ENCODE peak calls at places on chromosomes 5 and 9, in nine cellular contexts. X is fibroblast of lung, R is cardiac muscle cell, N is foreskin keratinocyte, M is gastrocnemius medialis, H is GM12878, Q is Panc1, C is PC-3, A is spleen. B is an unnamed sample.

GRCh38 chr9:115524467-115525059 is 406.6 kb upstream of the TNC start:
- DNase-seq in C (peak; percentile 77), N (peak; percentile 33), M (no peak), X (peak; percentile 80), Q (peak; percentile 12), A (no peak), H (no peak), R (peak; percentile 83), B (no peak)

GRCh38 chr9:75239176-75239575 is 150.9 kb downstream of the OSTF1 start:
- DNase-seq in A (no peak), M (peak; percentile 17), Q (no peak), C (peak; percentile 60), X (peak; percentile 9), R (no peak), H (no peak), N (peak; percentile 80), B (no peak)

GRCh38 chr5:154369682-154370081 is 76.1 kb upstream of the SAP30L start:
- DNase-seq in Q (no peak), R (no peak), N (no peak), A (no peak), H (no peak), X (no peak), C (no peak), M (no peak), B (no peak)

GRCh38 chr9:136821333-136822031 is 13.7 kb downstream of the RABL6 start:
- DNase-seq in X (peak; percentile 21), R (peak; percentile 66), H (no peak), A (no peak), N (no peak), C (no peak), M (no peak), Q (no peak), B (no peak)

GRCh38 chr5:74816875-74817274 is 49.3 kb downstream of the FAM169A start:
- DNase-seq in C (no peak), N (no peak), X (no peak), H (no peak), R (no peak), Q (no peak), M (no peak), A (no peak), B (no peak)

GRCh38 chr9:12633016-12633765 is 60.0 kb upstream of the TYRP1 start:
- DNase-seq in C (no peak), H (no peak), M (no peak), Q (no peak), N (no peak), R (no peak), A (no peak), X (no peak), B (no peak)

GRCh38 chr5:139470821-139471300 is at the start of gene SMIM33:
- DNase-seq in C (no peak), M (no peak), A (peak; percentile 85), X (no peak), H (no peak), Q (no peak), N (no peak), R (no peak), B (no peak)

GRCh38 chr5:91235194-91235793 is 147.8 kb downstream of the ARRDC3 start:
- DNase-seq in R (no peak), N (no peak), C (no peak), Q (no peak), X (peak; percentile 25), A (no peak), H (no peak), M (no peak), B (no peak)

GRCh38 chr5:96381526-96381925 is 51.5 kb downstream of the PCSK1 start:
- DNase-seq in Q (no peak), A (no peak), M (no peak), C (no peak), N (no peak), X (no peak), R (peak; percentile 8), H (no peak), B (no peak)

GRCh38 chr9:136151214-136151804 is 32.6 kb upstream of the TMEM250 start:
- DNase-seq in H (no peak), A (no peak), M (no peak), R (no peak), C (no peak), N (no peak), Q (no peak), X (no peak), B (no peak)

DNA sequence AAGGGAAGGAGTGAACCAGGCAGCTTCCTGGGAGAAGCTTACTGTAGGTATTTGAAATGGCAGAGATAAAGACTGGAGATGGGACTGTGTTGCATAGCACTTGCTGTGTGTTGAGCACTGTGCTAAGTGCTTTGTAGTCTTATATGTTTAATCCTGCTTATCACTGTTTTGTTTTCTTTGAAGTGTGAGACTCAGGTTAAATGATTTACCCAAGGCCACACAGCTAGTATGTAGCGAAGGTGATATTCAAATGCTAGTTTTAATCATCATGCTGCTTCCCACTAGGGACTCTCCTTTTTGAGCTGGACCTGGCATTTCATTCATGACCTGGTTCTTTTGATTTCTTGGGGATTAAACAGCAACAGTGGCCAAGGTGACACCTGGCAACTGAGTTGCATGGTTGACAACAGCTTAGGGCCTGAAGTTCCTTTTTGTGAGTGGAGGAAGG is 35.3 kb upstream of the SPRY4 start:
- DNase-seq in H (no peak), C (no peak), X (no peak), A (no peak), Q (no peak), N (no peak), M (no peak), R (no peak), B (no peak)
- TF ChIP-seq CTCF in H (no peak), C (no peak), X (no peak), A (no peak), Q (no peak), N (no peak), M (no peak), R (no peak), B (no peak)

GRCh38 chr5:180691046-180691445 is 41.6 kb upstream of the FLT4 start:
- DNase-seq in R (no peak), N (no peak), M (no peak), X (no peak), H (no peak), A (no peak), C (no peak), Q (no peak), B (no peak)

GRCh38 chr5:180689071-180689694 is 39.8 kb upstream of the FLT4 start:
- DNase-seq in H (no peak), Q (no peak), C (no peak), X (no peak), A (no peak), N (no peak), R (no peak), M (no peak), B (no peak)

GRCh38 chr5:180688326-180689070 is 39.1 kb upstream of the FLT4 start:
- DNase-seq in R (no peak), M (no peak), A (no peak), X (no peak), Q (no peak), H (no peak), C (no peak), N (no peak), B (no peak)

GRCh38 chr5:180692426-180692825 is 43.0 kb upstream of the FLT4 start:
- DNase-seq in Q (no peak), H (no peak), N (no peak), X (no peak), A (no peak), M (no peak), R (no peak), C (no peak), B (no peak)

GRCh38 chr5:180690562-180690961 is 41.2 kb upstream of the FLT4 start:
- DNase-seq in A (no peak), N (no peak), R (no peak), H (no peak), C (no peak), Q (no peak), M (no peak), X (no peak), B (no peak)
- H3K27me3 ChIP-seq in A (peaks cover 10% of the 10 kb centered on the region), N (no peaks in the 10 kb centered on the region), R (no peaks in the 10 kb centered on the region), H (no peaks in the 10 kb centered on the region), C (peaks cover 99% of the 10 kb centered on the region), Q (peaks cover 28% of the 10 kb centered on the region), M (no peaks in the 10 kb centered on the region), X (peaks cover 3% of the 10 kb centered on the region), B (peaks cover 13% of the 10 kb centered on the region)

DNA sequence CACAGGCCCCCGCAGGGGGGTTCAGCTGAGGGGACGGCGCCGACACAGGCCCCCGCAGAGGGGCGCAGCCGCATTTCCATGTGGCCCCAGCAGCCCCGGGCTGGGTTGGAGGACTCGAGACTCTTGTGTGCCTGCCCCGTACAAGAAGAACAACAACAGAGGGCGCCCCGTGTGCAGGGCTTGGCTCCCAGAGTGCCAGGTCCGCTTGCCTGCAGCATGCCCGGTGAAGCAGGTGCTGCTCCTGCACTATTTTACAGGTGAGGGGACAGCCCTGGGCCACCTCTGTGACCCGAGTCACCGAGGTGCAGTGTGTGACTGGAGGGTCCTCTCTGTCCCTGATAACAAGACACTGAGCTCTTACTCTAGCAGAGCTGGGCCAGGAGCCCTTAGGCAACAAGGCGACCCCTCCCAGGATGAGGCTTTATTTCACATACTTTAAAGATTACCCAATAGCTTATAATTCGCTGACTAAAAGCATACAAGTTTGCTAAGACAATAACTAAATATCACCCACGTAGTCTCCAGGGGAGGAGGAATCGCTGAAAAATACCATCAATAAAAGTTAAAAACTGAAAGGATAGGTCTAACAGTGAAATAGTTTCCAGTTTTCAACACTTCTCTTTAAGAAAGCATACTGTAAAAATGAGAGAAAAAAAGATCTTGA is 41.7 kb upstream of the SLC9A3 start:
- DNase-seq in C (peak; percentile 73), M (no peak), Q (no peak), A (no peak), N (no peak), R (no peak), X (peak; percentile 28), H (no peak), B (no peak)
- TF ChIP-seq CTCF in C (peak; percentile 26), M (no peak), Q (no peak), A (no peak), N (peak; percentile 29), R (no peak), X (no peak), H (no peak), B (no peak)

GRCh38 chr9:134942011-134942410 is 24.3 kb upstream of the FCN1 start:
- DNase-seq in H (no peak), X (no peak), C (no peak), N (no peak), M (no peak), R (no peak), A (peak; percentile 39), Q (no peak), B (peak; percentile 12)
- H3K27me3 ChIP-seq in H (no peaks in the 10 kb centered on the region), X (no peaks in the 10 kb centered on the region), C (peaks cover 21% of the 10 kb centered on the region), N (peaks cover 8% of the 10 kb centered on the region), M (peaks cover 28% of the 10 kb centered on the region), R (no peaks in the 10 kb centered on the region), A (peaks cover 37% of the 10 kb centered on the region), Q (no peaks in the 10 kb centered on the region), B (peaks cover 63% of the 10 kb centered on the region)

GRCh38 chr9:71624728-71625127 is 143.6 kb downstream of the CEMIP2 start:
- DNase-seq in N (no peak), C (no peak), M (no peak), A (no peak), Q (no peak), R (no peak), X (no peak), H (no peak), B (no peak)
- TF ChIP-seq CTCF in N (no peak), C (peak; percentile 28), M (no peak), A (no peak), Q (peak; percentile 7), R (no peak), X (peak; percentile 20), H (no peak), B (no peak)

GRCh38 chr9:1052119-1052907 is 2.2 kb downstream of the DMRT2 start:
- DNase-seq in R (no peak), A (no peak), X (no peak), M (no peak), H (no peak), C (no peak), Q (no peak), N (no peak), B (peak; percentile 56)
- H3K27me3 ChIP-seq in R (peaks cover 98% of the 10 kb centered on the region), A (peaks cover 95% of the 10 kb centered on the region), X (peaks cover 15% of the 10 kb centered on the region), M (peaks cover 72% of the 10 kb centered on the region), H (peaks cover 6% of the 10 kb centered on the region), C (no peaks in the 10 kb centered on the region), Q (no peaks in the 10 kb centered on the region), N (peaks cover 93% of the 10 kb centered on the region), B (peaks cover 3% of the 10 kb centered on the region)